ENCODE peak calls at places on chromosome 1, in nine cellular contexts. One of them, this sample, is unnamed.

GRCh38 chr1:192767798-192768197 is 41.0 kb upstream of the RGS2 start:
- DNase-seq in tibial nerve: no peak
- DNase-seq in kidney: no peak
- DNase-seq in activated CD4-positive, CD25-positive, alpha-beta regulatory T cell treated with anti-CD3 and anti-CD28 coated beads, Interleukin-2, amount 50 U/mL, for 16 hours: no peak
- DNase-seq in LoVo: no peak
- DNase-seq in IMR-90: no peak
- DNase-seq in HT1080: no peak
- DNase-seq in NCI-H2081: no peak
- DNase-seq in SJSA1: no peak
- DNase-seq in this sample: no peak

GRCh38 chr1:243708210-243708609 is 141.8 kb downstream of the AKT3 start:
- DNase-seq in tibial nerve: no peak
- DNase-seq in kidney: no peak
- DNase-seq in activated CD4-positive, CD25-positive, alpha-beta regulatory T cell treated with anti-CD3 and anti-CD28 coated beads, Interleukin-2, amount 50 U/mL, for 16 hours: no peak
- DNase-seq in LoVo: no peak
- DNase-seq in IMR-90: no peak
- DNase-seq in HT1080: no peak
- DNase-seq in NCI-H2081: no peak
- DNase-seq in SJSA1: no peak
- DNase-seq in this sample: no peak

GRCh38 chr1:203084588-203085527 is 954 bp downstream of the MYOG start:
- DNase-seq in tibial nerve: no peak
- DNase-seq in kidney: no peak
- DNase-seq in activated CD4-positive, CD25-positive, alpha-beta regulatory T cell treated with anti-CD3 and anti-CD28 coated beads, Interleukin-2, amount 50 U/mL, for 16 hours: no peak
- DNase-seq in LoVo: no peak
- DNase-seq in IMR-90: no peak
- DNase-seq in HT1080: no peak
- DNase-seq in NCI-H2081: no peak
- DNase-seq in SJSA1: no peak
- DNase-seq in this sample: no peak

GRCh38 chr1:85579619-85580018 is 942 bp upstream of the CCN1 start:
- DNase-seq in tibial nerve: peak
- DNase-seq in kidney: peak
- DNase-seq in activated CD4-positive, CD25-positive, alpha-beta regulatory T cell treated with anti-CD3 and anti-CD28 coated beads, Interleukin-2, amount 50 U/mL, for 16 hours: no peak
- DNase-seq in LoVo: no peak
- DNase-seq in IMR-90: peak
- DNase-seq in HT1080: peak
- DNase-seq in NCI-H2081: no peak
- DNase-seq in SJSA1: peak
- DNase-seq in this sample: no peak

GRCh38 chr1:97350662-97351061 is 570.2 kb downstream of the DPYD start:
- DNase-seq in tibial nerve: no peak
- DNase-seq in kidney: no peak
- DNase-seq in activated CD4-positive, CD25-positive, alpha-beta regulatory T cell treated with anti-CD3 and anti-CD28 coated beads, Interleukin-2, amount 50 U/mL, for 16 hours: no peak
- DNase-seq in LoVo: no peak
- DNase-seq in IMR-90: peak
- DNase-seq in HT1080: no peak
- DNase-seq in NCI-H2081: no peak
- DNase-seq in SJSA1: no peak
- DNase-seq in this sample: no peak

GRCh38 chr1:59522925-59523505 is 226.1 kb downstream of the FGGY start:
- DNase-seq in tibial nerve: no peak
- DNase-seq in kidney: no peak
- DNase-seq in activated CD4-positive, CD25-positive, alpha-beta regulatory T cell treated with anti-CD3 and anti-CD28 coated beads, Interleukin-2, amount 50 U/mL, for 16 hours: no peak
- DNase-seq in LoVo: no peak
- DNase-seq in IMR-90: no peak
- DNase-seq in HT1080: no peak
- DNase-seq in NCI-H2081: no peak
- DNase-seq in SJSA1: no peak
- DNase-seq in this sample: no peak

GRCh38 chr1:32627596-32628162 is 22.7 kb downstream of the ZBTB8OS start:
- DNase-seq in tibial nerve: no peak
- DNase-seq in kidney: no peak
- DNase-seq in activated CD4-positive, CD25-positive, alpha-beta regulatory T cell treated with anti-CD3 and anti-CD28 coated beads, Interleukin-2, amount 50 U/mL, for 16 hours: no peak
- DNase-seq in LoVo: no peak
- DNase-seq in IMR-90: no peak
- DNase-seq in HT1080: no peak
- DNase-seq in NCI-H2081: no peak
- DNase-seq in SJSA1: no peak
- DNase-seq in this sample: no peak

GRCh38 chr1:7346070-7346596 is 425.0 kb upstream of the VAMP3 start:
- DNase-seq in tibial nerve: no peak
- DNase-seq in kidney: no peak
- DNase-seq in activated CD4-positive, CD25-positive, alpha-beta regulatory T cell treated with anti-CD3 and anti-CD28 coated beads, Interleukin-2, amount 50 U/mL, for 16 hours: no peak
- DNase-seq in LoVo: no peak
- DNase-seq in IMR-90: no peak
- DNase-seq in HT1080: no peak
- DNase-seq in NCI-H2081: no peak
- DNase-seq in SJSA1: no peak
- DNase-seq in this sample: no peak

GRCh38 chr1:115495111-115495510 is 146.7 kb upstream of the VANGL1 start:
- DNase-seq in tibial nerve: no peak
- DNase-seq in kidney: no peak
- DNase-seq in activated CD4-positive, CD25-positive, alpha-beta regulatory T cell treated with anti-CD3 and anti-CD28 coated beads, Interleukin-2, amount 50 U/mL, for 16 hours: no peak
- DNase-seq in LoVo: no peak
- DNase-seq in IMR-90: no peak
- DNase-seq in HT1080: no peak
- DNase-seq in NCI-H2081: no peak
- DNase-seq in SJSA1: no peak
- DNase-seq in this sample: no peak

GRCh38 chr1:189682591-189682990 is 795.1 kb downstream of the BRINP3 start:
- DNase-seq in tibial nerve: no peak
- DNase-seq in kidney: no peak
- DNase-seq in activated CD4-positive, CD25-positive, alpha-beta regulatory T cell treated with anti-CD3 and anti-CD28 coated beads, Interleukin-2, amount 50 U/mL, for 16 hours: no peak
- DNase-seq in LoVo: no peak
- DNase-seq in IMR-90: no peak
- DNase-seq in HT1080: no peak
- DNase-seq in NCI-H2081: no peak
- DNase-seq in SJSA1: no peak
- DNase-seq in this sample: no peak

GRCh38 chr1:30248373-30248772 is 475.0 kb downstream of the MATN1 start:
- DNase-seq in tibial nerve: no peak
- DNase-seq in kidney: no peak
- DNase-seq in activated CD4-positive, CD25-positive, alpha-beta regulatory T cell treated with anti-CD3 and anti-CD28 coated beads, Interleukin-2, amount 50 U/mL, for 16 hours: no peak
- DNase-seq in LoVo: no peak
- DNase-seq in IMR-90: no peak
- DNase-seq in HT1080: no peak
- DNase-seq in NCI-H2081: no peak
- DNase-seq in SJSA1: no peak
- DNase-seq in this sample: no peak

GRCh38 chr1:181390350-181391080 is 92.8 kb upstream of the CACNA1E start:
- DNase-seq in tibial nerve: no peak
- DNase-seq in kidney: peak
- DNase-seq in activated CD4-positive, CD25-positive, alpha-beta regulatory T cell treated with anti-CD3 and anti-CD28 coated beads, Interleukin-2, amount 50 U/mL, for 16 hours: no peak
- DNase-seq in LoVo: no peak
- DNase-seq in IMR-90: no peak
- DNase-seq in HT1080: no peak
- DNase-seq in NCI-H2081: peak
- DNase-seq in SJSA1: no peak
- DNase-seq in this sample: peak

GRCh38 chr1:202056644-202057334 is 46.4 kb downstream of the ELF3 start:
- DNase-seq in tibial nerve: no peak
- DNase-seq in kidney: peak
- DNase-seq in activated CD4-positive, CD25-positive, alpha-beta regulatory T cell treated with anti-CD3 and anti-CD28 coated beads, Interleukin-2, amount 50 U/mL, for 16 hours: no peak
- DNase-seq in LoVo: peak
- DNase-seq in IMR-90: no peak
- DNase-seq in HT1080: no peak
- DNase-seq in NCI-H2081: peak
- DNase-seq in SJSA1: no peak
- DNase-seq in this sample: no peak

GRCh38 chr1:215488850-215489249 is 78.3 kb upstream of the KCTD3 start:
- DNase-seq in tibial nerve: no peak
- DNase-seq in kidney: no peak
- DNase-seq in activated CD4-positive, CD25-positive, alpha-beta regulatory T cell treated with anti-CD3 and anti-CD28 coated beads, Interleukin-2, amount 50 U/mL, for 16 hours: no peak
- DNase-seq in LoVo: no peak
- DNase-seq in IMR-90: no peak
- DNase-seq in HT1080: no peak
- DNase-seq in NCI-H2081: no peak
- DNase-seq in SJSA1: no peak
- DNase-seq in this sample: no peak

GRCh38 chr1:179806333-179806732 is 63.2 kb downstream of the FAM163A start:
- DNase-seq in tibial nerve: no peak
- DNase-seq in kidney: no peak
- DNase-seq in activated CD4-positive, CD25-positive, alpha-beta regulatory T cell treated with anti-CD3 and anti-CD28 coated beads, Interleukin-2, amount 50 U/mL, for 16 hours: no peak
- DNase-seq in LoVo: no peak
- DNase-seq in IMR-90: no peak
- DNase-seq in HT1080: no peak
- DNase-seq in NCI-H2081: no peak
- DNase-seq in SJSA1: no peak
- DNase-seq in this sample: no peak

GRCh38 chr1:200877839-200878551 is 5.2 kb downstream of the GPR25 start:
- DNase-seq in tibial nerve: no peak
- DNase-seq in kidney: no peak
- DNase-seq in activated CD4-positive, CD25-positive, alpha-beta regulatory T cell treated with anti-CD3 and anti-CD28 coated beads, Interleukin-2, amount 50 U/mL, for 16 hours: no peak
- DNase-seq in LoVo: no peak
- DNase-seq in IMR-90: no peak
- DNase-seq in HT1080: peak
- DNase-seq in NCI-H2081: no peak
- DNase-seq in SJSA1: no peak
- DNase-seq in this sample: no peak

GRCh38 chr1:8876099-8876496 is 2.4 kb downstream of the ENO1 start:
- DNase-seq in tibial nerve: no peak
- DNase-seq in kidney: no peak
- DNase-seq in activated CD4-positive, CD25-positive, alpha-beta regulatory T cell treated with anti-CD3 and anti-CD28 coated beads, Interleukin-2, amount 50 U/mL, for 16 hours: no peak
- DNase-seq in LoVo: no peak
- DNase-seq in IMR-90: no peak
- DNase-seq in HT1080: no peak
- DNase-seq in NCI-H2081: no peak
- DNase-seq in SJSA1: no peak
- DNase-seq in this sample: no peak

GRCh38 chr1:229714306-229714705 is 88.3 kb downstream of the URB2 start:
- DNase-seq in tibial nerve: no peak
- DNase-seq in kidney: no peak
- DNase-seq in activated CD4-positive, CD25-positive, alpha-beta regulatory T cell treated with anti-CD3 and anti-CD28 coated beads, Interleukin-2, amount 50 U/mL, for 16 hours: no peak
- DNase-seq in LoVo: no peak
- DNase-seq in IMR-90: no peak
- DNase-seq in HT1080: no peak
- DNase-seq in NCI-H2081: no peak
- DNase-seq in SJSA1: no peak
- DNase-seq in this sample: no peak

GRCh38 chr1:172487550-172487949 is 43.7 kb upstream of the PIGC start:
- DNase-seq in tibial nerve: no peak
- DNase-seq in kidney: no peak
- DNase-seq in activated CD4-positive, CD25-positive, alpha-beta regulatory T cell treated with anti-CD3 and anti-CD28 coated beads, Interleukin-2, amount 50 U/mL, for 16 hours: no peak
- DNase-seq in LoVo: no peak
- DNase-seq in IMR-90: no peak
- DNase-seq in HT1080: peak
- DNase-seq in NCI-H2081: no peak
- DNase-seq in SJSA1: no peak
- DNase-seq in this sample: peak

GRCh38 chr1:28259935-28260802 is 851 bp downstream of the SESN2 start:
- DNase-seq in tibial nerve: peak
- DNase-seq in kidney: peak
- DNase-seq in activated CD4-positive, CD25-positive, alpha-beta regulatory T cell treated with anti-CD3 and anti-CD28 coated beads, Interleukin-2, amount 50 U/mL, for 16 hours: no peak
- DNase-seq in LoVo: peak
- DNase-seq in IMR-90: peak
- DNase-seq in HT1080: peak
- DNase-seq in NCI-H2081: no peak
- DNase-seq in SJSA1: peak
- DNase-seq in this sample: peak

GRCh38 chr1:39915499-39916129 is 13.9 kb upstream of the MYCL start:
- DNase-seq in tibial nerve: no peak
- DNase-seq in kidney: no peak
- DNase-seq in activated CD4-positive, CD25-positive, alpha-beta regulatory T cell treated with anti-CD3 and anti-CD28 coated beads, Interleukin-2, amount 50 U/mL, for 16 hours: no peak
- DNase-seq in LoVo: no peak
- DNase-seq in IMR-90: no peak
- DNase-seq in HT1080: no peak
- DNase-seq in NCI-H2081: no peak
- DNase-seq in SJSA1: no peak
- DNase-seq in this sample: no peak